ENCODE peak calls at places on chromosome 5, in five cellular contexts. N, R, O, P and B are unnamed samples.

GRCh38 chr5:10703676-10704075 is 57.4 kb downstream of the DAP start:
- DNase-seq in N (no peak), R (no peak), O (no peak), P (no peak), B (no peak)

GRCh38 chr5:362978-363765 is 41.7 kb downstream of the AHRR start:
- DNase-seq in N (no peak), R (no peak), O (no peak), P (no peak), B (no peak)

GRCh38 chr5:123157797-123158528 is 68.9 kb downstream of the PRDM6 start:
- DNase-seq in N (no peak), R (peak), O (no peak), P (no peak), B (no peak)

GRCh38 chr5:107322936-107323335 is 347.8 kb downstream of the EFNA5 start:
- DNase-seq in N (no peak), R (no peak), O (no peak), P (no peak), B (no peak)

GRCh38 chr5:89299998-89300397 is 417.0 kb upstream of the MEF2C start:
- DNase-seq in N (no peak), R (no peak), O (no peak), P (no peak), B (no peak)

GRCh38 chr5:43711496-43711895 is 108.5 kb downstream of the NNT start:
- DNase-seq in N (no peak), R (peak), O (no peak), P (no peak), B (no peak)

GRCh38 chr5:86118542-86118941 is 499.2 kb upstream of the COX7C start:
- DNase-seq in N (no peak), R (no peak), O (no peak), P (no peak), B (no peak)

GRCh38 chr5:149063017-149063687 is at the start of gene SH3TC2:
- DNase-seq in N (peak), R (peak), O (peak), P (no peak), B (no peak)

GRCh38 chr5:170287532-170287931 is 10.0 kb downstream of the LCP2 start:
- DNase-seq in N (no peak), R (no peak), O (no peak), P (no peak), B (no peak)

GRCh38 chr5:171647900-171648253 is 137.7 kb upstream of the SMIM23 start:
- DNase-seq in N (no peak), R (no peak), O (no peak), P (no peak), B (no peak)

GRCh38 chr5:147610798-147611197 is 100.9 kb upstream of the DPYSL3 start:
- DNase-seq in N (no peak), R (no peak), O (no peak), P (no peak), B (no peak)

GRCh38 chr5:134552301-134552700 is 26.8 kb downstream of the JADE2 start:
- DNase-seq in N (no peak), R (peak), O (no peak), P (no peak), B (no peak)

GRCh38 chr5:55918097-55919035 is 67.2 kb downstream of the IL31RA start:
- DNase-seq in N (peak), R (peak), O (no peak), P (no peak), B (no peak)

GRCh38 chr5:9927521-9927997 is 297.4 kb upstream of the TAS2R1 start:
- DNase-seq in N (no peak), R (peak), O (no peak), P (no peak), B (no peak)

GRCh38 chr5:13866792-13867191 is 77.7 kb downstream of the DNAH5 start:
- DNase-seq in N (no peak), R (peak), O (no peak), P (peak), B (no peak)

GRCh38 chr5:133489632-133490031 is 122.7 kb downstream of the FSTL4 start:
- DNase-seq in N (no peak), R (peak), O (no peak), P (peak), B (no peak)

GRCh38 chr5:172171118-172171775 is 16.8 kb downstream of the STK10 start:
- DNase-seq in N (no peak), R (no peak), O (no peak), P (no peak), B (no peak)

GRCh38 chr5:10288600-10289213 is 19.0 kb downstream of the CMBL start:
- DNase-seq in N (peak), R (no peak), O (no peak), P (peak), B (no peak)

GRCh38 chr5:10601246-10602030 is 37.6 kb downstream of the ANKRD33B start:
- DNase-seq in N (peak), R (peak), O (peak), P (peak), B (no peak)

GRCh38 chr5:38463634-38464521 is 92.6 kb downstream of the LIFR start:
- DNase-seq in N (no peak), R (peak), O (no peak), P (no peak), B (no peak)

GRCh38 chr5:88687253-88687955 is 195.6 kb downstream of the MEF2C start:
- DNase-seq in N (no peak), R (peak), O (no peak), P (no peak), B (no peak)

GRCh38 chr5:60436518-60436917 is 263.4 kb downstream of the DEPDC1B start:
- DNase-seq in N (no peak), R (no peak), O (no peak), P (no peak), B (no peak)

GRCh38 chr5:55418994-55419991 is 111.5 kb downstream of the MTREX start:
- DNase-seq in N (no peak), R (peak), O (no peak), P (no peak), B (no peak)